ENCODE peak calls at places on chromosome 5, in six cellular contexts. N is IMR-90, I is esophagus squamous epithelium, Z is HepG2, R is sigmoid colon, T is heart left ventricle. O is an unnamed sample. For H3K9me3 and H3K27me3, the result is how much of the 10 kb centered on the place peaks cover.

GRCh38 chr5:107365355-107366109 is 305.2 kb downstream of the EFNA5 start:
- DNase-seq in N (no peak), I (no peak), Z (no peak), R (no peak), T (no peak), O (no peak)

GRCh38 chr5:17837757-17838156 is 203.5 kb downstream of the TAF11L14 start:
- DNase-seq in N (no peak), I (no peak), Z (no peak), R (no peak), T (no peak), O (no peak)

GRCh38 chr5:91925249-91925648 is 542.1 kb upstream of the ARRDC3 start:
- DNase-seq in N (no peak), I (no peak), Z (peak), R (no peak), T (no peak), O (no peak)

GRCh38 chr5:9196403-9197224 is 349.3 kb downstream of the SEMA5A start:
- DNase-seq in N (peak), I (no peak), Z (no peak), R (no peak), T (no peak), O (no peak)

GRCh38 chr5:68252678-68253520 is 37.3 kb downstream of the PIK3R1 start:
- DNase-seq in N (peak), I (no peak), Z (peak), R (peak), T (peak), O (no peak)

GRCh38 chr5:120942551-120942950 is 478.5 kb downstream of the PRR16 start:
- DNase-seq in N (peak), I (no peak), Z (no peak), R (no peak), T (no peak), O (no peak)

GRCh38 chr5:159631001-159631400 is 285.3 kb upstream of the ADRA1B start:
- DNase-seq in N (no peak), I (no peak), Z (no peak), R (no peak), T (no peak), O (no peak)

GRCh38 chr5:149794338-149795023 is 64.4 kb downstream of the PPARGC1B start:
- DNase-seq in N (no peak), I (no peak), Z (no peak), R (peak), T (peak), O (no peak)

GRCh38 chr5:68068204-68068603 is 147.4 kb upstream of the PIK3R1 start:
- DNase-seq in N (peak), I (no peak), Z (no peak), R (no peak), T (no peak), O (no peak)

GRCh38 chr5:39424751-39425524 is at the start of gene DAB2:
- DNase-seq in N (peak), I (peak), Z (peak), R (peak), T (peak), O (peak)

GRCh38 chr5:97224112-97224750 is 41.2 kb upstream of the RIOK2 start:
- DNase-seq in N (peak), I (no peak), Z (peak), R (no peak), T (no peak), O (no peak)

GRCh38 chr5:128380324-128380723 is 157.7 kb downstream of the FBN2 start:
- DNase-seq in N (no peak), I (no peak), Z (no peak), R (no peak), T (no peak), O (no peak)

GRCh38 chr5:127909078-127909477 is 174.5 kb upstream of the SLC12A2 start:
- DNase-seq in N (peak), I (no peak), Z (peak), R (no peak), T (no peak), O (no peak)

GRCh38 chr5:153496835-153497234 is 6.4 kb downstream of the GRIA1 start:
- DNase-seq in N (peak), I (no peak), Z (no peak), R (no peak), T (no peak), O (no peak)

GRCh38 chr5:65199988-65200668 is 281.6 kb downstream of the ADAMTS6 start:
- DNase-seq in N (peak), I (no peak), Z (no peak), R (no peak), T (no peak), O (no peak)

GRCh38 chr5:11497651-11498050 is 406.6 kb downstream of the CTNND2 start:
- DNase-seq in N (no peak), I (no peak), Z (no peak), R (no peak), T (no peak), O (no peak)

GRCh38 chr5:65151632-65152031 is 330.1 kb downstream of the ADAMTS6 start:
- DNase-seq in N (peak), I (no peak), Z (peak), R (no peak), T (no peak), O (no peak)

GRCh38 chr5:91639744-91640143 is 256.6 kb upstream of the ARRDC3 start:
- DNase-seq in N (no peak), I (no peak), Z (no peak), R (no peak), T (no peak), O (no peak)

GRCh38 chr5:139061274-139061673 is 136.9 kb downstream of the SIL1 start:
- DNase-seq in N (peak), I (no peak), Z (peak), R (peak), T (peak), O (no peak)

GRCh38 chr5:126619781-126620180 is 19.0 kb downstream of the PHAX start:
- DNase-seq in N (no peak), I (no peak), Z (no peak), R (no peak), T (no peak), O (no peak)

GRCh38 chr5:34534237-34535108 is 121.7 kb upstream of the RAI14 start:
- DNase-seq in N (peak), I (no peak), Z (peak), R (no peak), T (no peak), O (no peak)

GRCh38 chr5:42984307-42984706 is 55.8 kb downstream of the ANXA2R start:
- DNase-seq in N (no peak), I (no peak), Z (no peak), R (no peak), T (no peak), O (no peak)

GRCh38 chr5:168312606-168313297 is 21.3 kb downstream of the WWC1 start:
- DNase-seq in N (no peak), I (no peak), Z (no peak), R (no peak), T (no peak), O (no peak)

GRCh38 chr5:57676228-57677098 is 193.9 kb upstream of the ACTBL2 start:
- DNase-seq in N (peak), I (no peak), Z (peak), R (no peak), T (no peak), O (no peak)

GRCh38 chr5:39164529-39165402 is 54.6 kb downstream of the FYB1 start:
- DNase-seq in N (peak), I (no peak), Z (no peak), R (no peak), T (no peak), O (no peak)

GRCh38 chr5:130286971-130287370 is 382.7 kb downstream of the CHSY3 start:
- DNase-seq in N (no peak), I (no peak), Z (no peak), R (no peak), T (no peak), O (no peak)

GRCh38 chr5:90930062-90930461 is 371.5 kb downstream of the ADGRV1 start:
- DNase-seq in N (no peak), I (no peak), Z (no peak), R (no peak), T (no peak), O (no peak)

GRCh38 chr5:171978519-171978918 is 27.9 kb downstream of the FBXW11 start:
- DNase-seq in N (no peak), I (no peak), Z (no peak), R (no peak), T (no peak), O (no peak)

GRCh38 chr5:171975877-171976667 is 30.4 kb downstream of the FBXW11 start:
- DNase-seq in N (no peak), I (no peak), Z (no peak), R (no peak), T (no peak), O (no peak)

GRCh38 chr5:171975262-171975876 is 31.1 kb downstream of the FBXW11 start:
- DNase-seq in N (peak), I (no peak), Z (no peak), R (no peak), T (no peak), O (no peak)

GRCh38 chr5:171979606-171980005 is 26.8 kb downstream of the FBXW11 start:
- DNase-seq in N (no peak), I (no peak), Z (no peak), R (no peak), T (no peak), O (no peak)

GRCh38 chr5:171978016-171978415 is 28.4 kb downstream of the FBXW11 start:
- DNase-seq in N (no peak), I (no peak), Z (no peak), R (no peak), T (no peak), O (no peak)
- H3K9me3 ChIP-seq in N (under half), I (under half), Z (under half), R (under half), T (under half), O (under half)

DNA sequence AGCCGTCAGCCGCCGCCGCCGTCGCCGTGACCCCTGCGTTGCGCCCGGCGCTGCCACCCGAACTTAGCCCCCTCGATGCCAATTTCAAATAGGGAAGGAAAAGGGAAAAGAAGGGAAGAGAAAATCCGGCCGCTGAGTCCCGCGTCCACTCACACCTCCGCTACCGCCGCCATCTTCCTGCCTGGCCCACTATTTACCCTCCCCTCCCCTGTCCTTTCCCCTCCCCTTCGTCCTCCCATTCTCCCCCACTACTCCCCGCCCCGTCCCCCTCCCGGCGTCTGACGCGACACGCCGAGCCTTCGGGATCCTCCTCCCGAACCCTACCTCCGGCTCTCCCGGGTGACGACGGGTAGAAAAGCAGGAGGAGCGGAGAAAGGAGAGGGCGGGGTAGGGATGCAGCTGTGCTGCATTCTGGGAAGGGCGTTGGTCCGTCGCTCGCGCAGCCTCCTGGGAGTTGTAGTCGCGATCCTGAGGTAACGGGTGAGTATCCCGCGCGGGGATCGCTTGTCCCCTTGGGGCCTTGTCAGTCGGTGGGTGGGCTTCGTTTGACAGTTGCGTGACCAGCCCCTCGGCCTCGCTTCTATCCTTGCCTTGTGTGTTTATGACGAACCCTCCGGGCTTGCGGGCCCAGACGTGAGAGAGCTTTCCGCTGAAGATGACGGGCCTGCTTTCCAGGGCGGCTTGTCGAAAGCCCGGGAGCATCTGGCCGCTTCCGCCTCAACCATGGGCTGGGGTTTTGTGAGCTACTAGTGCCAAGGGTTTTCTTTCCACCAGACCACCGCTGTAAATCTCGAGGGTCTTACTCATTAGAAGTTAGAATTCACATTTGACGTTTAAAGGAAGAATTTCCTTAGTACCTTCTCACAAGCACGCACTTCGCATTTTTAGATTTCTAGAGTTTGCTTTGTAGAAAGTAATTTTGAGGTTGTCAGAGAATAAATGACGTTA is at the start of the genes CERT1 and POLK:
- DNase-seq in N (peak), I (peak), Z (peak), R (peak), T (peak), O (peak)
- TF ChIP-seq POLR2A in N (peak), I (peak), Z (peak), R (peak), T (no peak), O (peak)

DNA sequence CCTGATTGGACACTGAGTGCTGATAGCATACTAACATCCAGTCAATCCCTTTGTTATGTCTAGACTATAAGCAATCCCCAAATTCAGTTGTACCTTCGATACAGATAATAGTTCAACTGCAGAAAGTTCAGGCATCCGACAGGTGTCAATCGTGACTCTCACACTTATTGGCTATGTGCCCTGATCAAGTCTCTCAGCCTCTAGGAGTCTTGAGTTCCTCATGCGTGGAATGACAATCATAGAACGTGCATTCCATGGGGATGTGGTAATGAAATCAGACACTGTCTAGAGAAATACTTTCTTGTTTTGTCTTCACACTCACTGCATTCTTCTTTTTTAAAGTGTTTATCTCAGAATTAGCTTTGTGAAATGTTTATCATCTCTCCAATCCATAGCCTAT is 4.8 kb downstream of the ANKRD34B start:
- DNase-seq in N (no peak), I (no peak), Z (no peak), R (no peak), T (no peak), O (no peak)
- H3K27me3 ChIP-seq in N (under half), I (under half), Z (under half), R (under half), T (under half), O (under half)

GRCh38 chr5:3218916-3219650 is 376.5 kb upstream of the IRX1 start:
- DNase-seq in N (no peak), I (no peak), Z (no peak), R (no peak), T (no peak), O (no peak)
- H3K9me3 ChIP-seq in N (under half), I (under half), Z (under half), R (under half), T (under half), O (under half)

GRCh38 chr5:136042665-136043121 is 13.9 kb downstream of the TGFBI start:
- DNase-seq in N (no peak), I (no peak), Z (peak), R (no peak), T (no peak), O (no peak)

GRCh38 chr5:136038635-136039034 is 9.8 kb downstream of the TGFBI start:
- DNase-seq in N (peak), I (no peak), Z (no peak), R (no peak), T (no peak), O (no peak)

GRCh38 chr5:136042156-136042555 is 13.4 kb downstream of the TGFBI start:
- DNase-seq in N (no peak), I (no peak), Z (no peak), R (no peak), T (no peak), O (no peak)

GRCh38 chr5:136039202-136039601 is 10.4 kb downstream of the TGFBI start:
- DNase-seq in N (no peak), I (no peak), Z (no peak), R (no peak), T (no peak), O (no peak)

DNA sequence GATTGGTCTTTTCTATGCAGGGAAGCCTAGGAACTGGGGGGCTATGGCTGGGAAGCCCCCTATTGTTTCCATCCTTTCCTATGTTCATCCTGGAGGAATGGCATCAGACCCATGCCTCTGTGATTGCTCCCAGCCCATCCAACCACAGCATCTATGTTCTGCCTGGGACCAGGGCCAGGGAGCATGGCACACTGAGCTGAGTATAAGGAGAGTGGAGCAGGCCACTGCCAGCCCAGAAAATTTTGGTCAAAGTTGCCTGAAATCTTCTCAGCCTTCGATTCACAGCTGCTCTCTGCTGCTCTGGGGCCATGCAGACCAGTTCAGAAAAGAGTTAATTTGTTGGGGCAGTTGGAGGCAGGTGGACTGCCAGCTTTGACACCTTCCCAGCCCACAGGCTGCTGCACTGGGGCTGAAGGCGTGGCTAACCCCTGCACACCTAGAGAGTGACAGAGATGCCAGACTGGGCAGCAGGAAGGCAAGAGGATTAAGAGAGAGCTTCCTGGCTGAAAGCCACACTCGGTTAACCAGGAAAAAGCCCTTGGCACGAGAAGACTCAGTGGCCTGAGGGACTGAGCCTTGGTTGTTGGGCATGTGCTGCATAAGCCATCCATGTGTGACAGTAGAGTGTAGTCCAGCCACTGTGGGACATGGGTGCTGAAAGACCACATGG is 12.1 kb downstream of the TGFBI start:
- DNase-seq in N (no peak), I (no peak), Z (no peak), R (no peak), T (no peak), O (no peak)
- TF ChIP-seq POLR2A in N (no peak), I (no peak), Z (no peak), R (no peak), T (no peak), O (no peak)

GRCh38 chr5:32534056-32534455 is 51.3 kb upstream of the SUB1 start:
- DNase-seq in N (no peak), I (no peak), Z (no peak), R (no peak), T (no peak), O (no peak)
- H3K27me3 ChIP-seq in N (under half), I (under half), Z (under half), R (under half), T (under half), O (under half)

GRCh38 chr5:103075442-103075841 is 44.5 kb downstream of the GIN1 start:
- DNase-seq in N (no peak), I (no peak), Z (no peak), R (no peak), T (no peak), O (no peak)
- H3K9me3 ChIP-seq in N (under half), I (half or more), Z (under half), R (under half), T (under half), O (under half)